ENCODE peak calls at places on chromosomes 2 and 18, in ten cellular contexts. J is EH; R is Right ventricle myocardium superior; E is cardiac fibroblast; G is colonic mucosa; V is iPS-NIHi11; N is activated CD4-positive, CD25-positive, alpha-beta regulatory T cell; C is fibroblast of the aortic adventitia; K is GM23248; H is activated T-helper 1 cell treated with Interleukin-2 at 50 U/mL for 16 hours. A is an unnamed sample.
A peak's percentile ranks its signal among the peaks of the same experiment; 100 is the strongest.

GRCh38 chr2:159873136-159873728 is 75.2 kb upstream of the CD302 start:
- DNase-seq in J (no peak), G (no peak), V (no peak), K (no peak), C (no peak), N (no peak), E (no peak), H (no peak), R (no peak), A (no peak)

GRCh38 chr2:101821059-101821805 is 123.7 kb downstream of the MAP4K4 start:
- DNase-seq in N (no peak), G (no peak), C (no peak), J (peak; percentile 50), V (no peak), H (no peak), K (peak; percentile 48), R (no peak), E (peak; percentile 59), A (no peak)

GRCh38 chr2:20282916-20283592 is 58.1 kb upstream of the SDC1 start:
- DNase-seq in K (no peak), C (peak; percentile 64), E (peak; percentile 31), G (no peak), N (no peak), J (no peak), H (no peak), V (no peak), R (peak; percentile 79), A (no peak)

GRCh38 chr2:71782323-71782722 is 329.0 kb downstream of the DYSF start:
- DNase-seq in G (no peak), K (no peak), R (no peak), J (no peak), E (no peak), N (no peak), H (no peak), C (no peak), V (no peak), A (no peak)

GRCh38 chr2:105443610-105444598 is 45.1 kb upstream of the FHL2 start:
- DNase-seq in V (no peak), H (no peak), K (no peak), R (no peak), G (no peak), N (no peak), E (no peak), C (no peak), J (peak; percentile 36), A (no peak)

GRCh38 chr2:67015681-67016080 is 381.5 kb upstream of the ETAA1 start:
- DNase-seq in J (no peak), H (no peak), K (no peak), E (no peak), C (no peak), V (peak; percentile 18), N (no peak), R (no peak), G (no peak), A (no peak)

GRCh38 chr18:55096261-55097026 is 137.2 kb upstream of the CCDC68 start:
- DNase-seq in N (no peak), H (no peak), K (peak; percentile 79), V (peak; percentile 47), G (peak; percentile 36), J (peak; percentile 84), C (peak; percentile 69), E (peak; percentile 86), R (peak; percentile 46), A (no peak)

GRCh38 chr18:51235011-51235789 is 37.7 kb upstream of the MEX3C start:
- DNase-seq in H (no peak), E (peak; percentile 67), J (peak; percentile 1), V (peak; percentile 23), R (no peak), K (peak; percentile 17), N (no peak), C (peak; percentile 18), G (no peak), A (no peak)

GRCh38 chr2:7539077-7539476 is 621.9 kb downstream of the RNF144A start:
- DNase-seq in J (no peak), K (no peak), R (no peak), H (no peak), E (no peak), V (no peak), G (no peak), C (no peak), N (no peak), A (no peak)

GRCh38 chr2:74778381-74779371 is 55.3 kb upstream of the HK2 start:
- DNase-seq in J (peak; percentile 39), V (peak; percentile 75), N (no peak), R (peak; percentile 44), G (no peak), C (no peak), H (no peak), E (peak; percentile 22), K (peak; percentile 33), A (no peak)

GRCh38 chr2:1561259-1561658 is 148.0 kb downstream of the TPO start:
- DNase-seq in R (no peak), H (no peak), N (no peak), E (no peak), J (no peak), V (no peak), C (no peak), K (no peak), G (no peak), A (no peak)

GRCh38 chr2:46569061-46569560 is 89.7 kb downstream of the TMEM247 start:
- DNase-seq in K (no peak), R (no peak), C (peak; percentile 82), J (peak; percentile 36), E (no peak), N (no peak), H (no peak), G (no peak), V (no peak), A (no peak)

GRCh38 chr18:58005036-58005435 is 39.0 kb upstream of the NEDD4L start:
- DNase-seq in J (peak; percentile 32), V (no peak), R (no peak), N (no peak), K (peak; percentile 68), C (peak; percentile 29), G (no peak), H (no peak), E (peak; percentile 73), A (no peak)

GRCh38 chr2:75292826-75293225 is 93.5 kb upstream of the TACR1 start:
- DNase-seq in R (no peak), G (no peak), K (peak; percentile 88), C (peak; percentile 87), J (peak; percentile 79), H (no peak), N (no peak), V (no peak), E (peak; percentile 71), A (no peak)

GRCh38 chr2:46847185-46847710 is 68.4 kb downstream of the MCFD2 start:
- DNase-seq in G (peak; percentile 97), K (peak; percentile 98), J (peak; percentile 97), E (peak; percentile 90), V (peak; percentile 67), R (peak; percentile 95), H (no peak), C (peak; percentile 100), N (no peak), A (no peak)

GRCh38 chr2:227433171-227433570 is 38.8 kb upstream of the AGFG1 start:
- DNase-seq in E (no peak), R (no peak), N (no peak), J (no peak), K (no peak), H (no peak), G (no peak), V (no peak), C (no peak), A (no peak)

GRCh38 chr18:48955528-48956261 is 4.9 kb upstream of the SMAD7 start:
- DNase-seq in E (peak; percentile 92), C (peak; percentile 77), G (no peak), H (no peak), K (peak; percentile 97), V (no peak), J (peak; percentile 97), N (no peak), R (peak; percentile 65), A (no peak)

A was measured in NCI-H1048.